ENCODE peak calls at places on chromosomes 5 and 9, in six cellular contexts. Q is IMR-90, K is H9, L is neuronal stem cell, U is mesenchymal stem cell, I is trophoblast cell. W is an unnamed sample. For H3K79me1, the result is how much of the 10 kb centered on the place peaks cover.

GRCh38 chr5:91339053-91339710 is 43.9 kb downstream of the ARRDC3 start:
- DNase-seq in Q (peak), K (no peak), L (no peak), U (no peak), I (no peak), W (no peak)

GRCh38 chr9:134230092-134230941 is 66.0 kb upstream of the RNU6ATAC start:
- DNase-seq in Q (no peak), K (no peak), L (no peak), U (no peak), I (no peak), W (no peak)

GRCh38 chr9:77575785-77576184 is 72.3 kb downstream of the GNA14 start:
- DNase-seq in Q (peak), K (no peak), L (peak), U (peak), I (no peak), W (peak)

GRCh38 chr5:52983731-52984620 is 5.2 kb upstream of the ITGA2 start:
- DNase-seq in Q (peak), K (no peak), L (no peak), U (peak), I (no peak), W (peak)

GRCh38 chr5:108748010-108748353 is 285 bp downstream of the FER start:
- DNase-seq in Q (no peak), K (no peak), L (no peak), U (no peak), I (no peak), W (no peak)

GRCh38 chr9:126818482-126818881 is 13.6 kb downstream of the ZBTB43 start:
- DNase-seq in Q (no peak), K (no peak), L (no peak), U (no peak), I (no peak), W (no peak)

GRCh38 chr5:92887254-92887653 is 693.8 kb downstream of the NR2F1-AS1 start:
- DNase-seq in Q (no peak), K (no peak), L (no peak), U (no peak), I (no peak), W (no peak)

GRCh38 chr9:85290019-85290418 is 451.7 kb downstream of the AGTPBP1 start:
- DNase-seq in Q (no peak), K (no peak), L (no peak), U (no peak), I (no peak), W (no peak)

GRCh38 chr5:120413706-120414105 is 50.4 kb upstream of the PRR16 start:
- DNase-seq in Q (no peak), K (no peak), L (no peak), U (no peak), I (no peak), W (no peak)

GRCh38 chr5:172846677-172847076 is 12.6 kb downstream of the ERGIC1 start:
- DNase-seq in Q (no peak), K (no peak), L (no peak), U (peak), I (no peak), W (no peak)

GRCh38 chr5:172850454-172850797 is 16.4 kb downstream of the ERGIC1 start:
- DNase-seq in Q (no peak), K (no peak), L (no peak), U (no peak), I (no peak), W (no peak)

GRCh38 chr5:172849636-172850453 is 15.8 kb downstream of the ERGIC1 start:
- DNase-seq in Q (no peak), K (no peak), L (no peak), U (no peak), I (no peak), W (no peak)

GRCh38 chr5:172846249-172846648 is 12.2 kb downstream of the ERGIC1 start:
- DNase-seq in Q (no peak), K (no peak), L (no peak), U (no peak), I (no peak), W (no peak)

DNA sequence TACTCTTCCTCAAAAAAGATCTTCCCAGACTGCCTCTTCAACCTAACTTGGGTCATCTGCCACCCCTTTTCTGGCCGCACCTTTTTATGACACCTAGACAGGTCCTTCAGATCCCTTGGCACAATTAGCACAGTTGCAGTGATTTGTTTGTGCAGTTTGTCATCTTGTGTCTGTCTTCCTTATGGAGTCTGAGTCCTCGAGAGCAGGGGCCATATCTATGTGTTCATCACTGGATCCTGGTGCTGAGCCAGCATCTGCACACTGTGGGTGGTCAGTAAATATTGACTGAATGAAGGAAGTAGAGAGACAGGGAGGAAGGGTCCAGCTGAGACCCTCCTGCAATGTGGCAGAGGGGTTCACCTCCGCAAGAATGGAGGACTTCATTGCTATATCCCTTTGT is 14.4 kb downstream of the ERGIC1 start:
- DNase-seq in Q (no peak), K (no peak), L (no peak), U (peak), I (no peak), W (no peak)
- H3K79me1 ChIP-seq in Q (under half), K (under half), L (under half), U (under half), I (under half), W (half or more)

GRCh38 chr9:127968717-127969383 is 11.9 kb downstream of the EEIG1 start:
- DNase-seq in Q (peak), K (no peak), L (no peak), U (peak), I (peak), W (peak)

GRCh38 chr9:127971357-127972315 is 9.2 kb downstream of the EEIG1 start:
- DNase-seq in Q (no peak), K (no peak), L (no peak), U (peak), I (no peak), W (peak)

GRCh38 chr9:127972316-127972871 is 8.4 kb downstream of the EEIG1 start:
- DNase-seq in Q (no peak), K (peak), L (no peak), U (peak), I (no peak), W (no peak)

GRCh38 chr9:127968046-127968445 is 12.7 kb downstream of the EEIG1 start:
- DNase-seq in Q (peak), K (no peak), L (no peak), U (peak), I (peak), W (peak)

DNA sequence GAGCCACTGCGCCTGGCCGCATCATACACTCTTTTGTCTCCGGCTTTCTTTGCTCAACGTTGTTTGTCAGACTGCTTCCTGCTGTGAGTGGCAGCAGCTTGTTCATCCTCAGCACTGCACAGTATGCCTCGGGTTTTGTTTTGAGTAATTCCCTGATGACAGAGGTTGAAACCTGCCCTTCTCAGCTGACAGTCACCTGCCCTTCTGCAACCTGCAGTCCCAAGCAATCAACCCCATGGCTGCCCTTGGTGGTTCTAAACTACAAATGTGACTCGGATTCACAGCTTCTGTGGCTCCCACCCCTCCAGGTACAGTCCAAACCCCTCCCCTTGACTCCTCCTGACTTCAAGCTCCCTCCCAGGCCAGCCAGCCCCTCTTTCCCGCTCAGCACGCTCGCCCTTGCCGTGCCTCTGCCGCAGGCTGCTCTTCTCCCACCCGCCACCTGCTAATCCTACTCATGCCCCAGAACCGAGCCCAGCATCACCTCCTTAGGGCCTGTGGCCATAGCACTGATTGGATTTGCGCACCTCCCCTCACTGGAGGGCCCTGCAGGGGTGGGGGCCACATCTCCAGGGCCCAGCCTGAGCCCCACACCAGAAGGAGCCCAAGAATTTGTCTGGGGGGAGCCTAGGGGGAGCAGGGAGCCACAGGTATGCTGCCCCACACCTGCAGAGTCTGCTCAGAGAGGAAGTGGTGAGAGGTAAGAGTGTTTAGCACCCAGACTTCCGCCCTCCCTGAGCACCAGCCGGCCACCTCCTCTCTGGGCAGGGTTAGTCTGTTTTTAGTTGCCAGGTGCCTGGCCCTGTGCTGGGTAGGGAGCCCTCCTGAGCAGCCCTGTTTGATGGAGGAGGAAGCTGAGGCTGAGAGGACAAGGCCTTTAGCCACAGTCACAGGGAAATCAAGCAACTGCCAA is 10.1 kb downstream of the EEIG1 start:
- DNase-seq in Q (no peak), K (no peak), L (no peak), U (no peak), I (no peak), W (no peak)
- H3K79me1 ChIP-seq in Q (under half), K (under half), L (under half), U (half or more), I (under half), W (under half)

GRCh38 chr5:172853355-172853975 is 19.4 kb downstream of the ERGIC1 start:
- DNase-seq in Q (peak), K (no peak), L (no peak), U (peak), I (no peak), W (peak)
- H3K79me1 ChIP-seq in Q (under half), K (under half), L (under half), U (under half), I (under half), W (under half)

DNA sequence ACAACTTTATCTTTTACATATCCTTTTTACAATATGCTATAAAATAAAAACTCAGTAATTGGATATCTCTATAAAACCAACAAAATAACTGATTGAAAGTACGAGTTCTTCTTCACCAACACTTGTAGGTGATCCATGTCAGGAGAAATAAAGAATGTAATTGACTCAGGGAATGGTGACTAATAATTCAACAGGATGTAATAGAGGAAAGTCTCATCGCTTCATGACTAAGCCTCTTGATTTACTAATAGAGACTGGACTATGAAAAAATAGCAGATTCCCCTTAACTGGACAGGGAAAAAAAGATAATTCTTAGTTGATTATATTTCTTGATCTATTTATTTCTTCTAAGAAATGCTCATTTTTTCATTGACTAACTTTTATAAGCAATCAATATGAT is 507.7 kb upstream of the PTGER4 start:
- DNase-seq in Q (peak), K (no peak), L (no peak), U (peak), I (no peak), W (no peak)
- H3K79me1 ChIP-seq in Q (under half), K (under half), L (under half), U (under half), I (under half), W (under half)

W was measured in mesendoderm.